ENCODE peak calls at places on chromosomes 5 and 9, in six cellular contexts. V, J, G, I, S and U are unnamed samples.

GRCh38 chr5:107516452-107517184 is 154.1 kb downstream of the EFNA5 start:
- DNase-seq in V (no peak), J (no peak), G (no peak), I (no peak), S (no peak), U (no peak)

GRCh38 chr5:123875444-123876264 is 363.7 kb downstream of the CSNK1G3 start:
- DNase-seq in V (no peak), J (no peak), G (no peak), I (peak), S (no peak), U (no peak)

GRCh38 chr9:111728617-111729366 is 65.9 kb downstream of the SHOC1 start:
- DNase-seq in V (peak), J (no peak), G (no peak), I (no peak), S (no peak), U (peak)

GRCh38 chr9:119365291-119366027 is 3.8 kb downstream of the BRINP1 start:
- DNase-seq in V (peak), J (no peak), G (peak), I (no peak), S (no peak), U (peak)

GRCh38 chr5:219492-219891 is 1.4 kb downstream of the SDHA start:
- DNase-seq in V (no peak), J (no peak), G (no peak), I (no peak), S (no peak), U (no peak)

GRCh38 chr5:17395106-17395505 is 102.9 kb upstream of the TAF11L2 start:
- DNase-seq in V (no peak), J (no peak), G (no peak), I (no peak), S (no peak), U (no peak)

GRCh38 chr5:113463032-113463431 is 25.2 kb downstream of the MCC start:
- DNase-seq in V (no peak), J (no peak), G (no peak), I (no peak), S (no peak), U (no peak)

GRCh38 chr5:159552751-159553150 is 222.5 kb upstream of the IL12B start:
- DNase-seq in V (peak), J (no peak), G (no peak), I (no peak), S (no peak), U (peak)

GRCh38 chr5:133708451-133708850 is 96.1 kb upstream of the FSTL4 start:
- DNase-seq in V (no peak), J (no peak), G (peak), I (no peak), S (no peak), U (no peak)

GRCh38 chr5:68444048-68444447 is 228.5 kb downstream of the PIK3R1 start:
- DNase-seq in V (no peak), J (no peak), G (no peak), I (no peak), S (no peak), U (no peak)

GRCh38 chr5:110262754-110263153 is 463.7 kb downstream of the TMEM232 start:
- DNase-seq in V (no peak), J (no peak), G (no peak), I (no peak), S (no peak), U (no peak)

GRCh38 chr5:19837536-19838179 is 150.3 kb downstream of the CDH18 start:
- DNase-seq in V (no peak), J (no peak), G (no peak), I (no peak), S (no peak), U (peak)

GRCh38 chr5:68420476-68421344 is 205.2 kb downstream of the PIK3R1 start:
- DNase-seq in V (no peak), J (peak), G (peak), I (peak), S (no peak), U (no peak)

GRCh38 chr5:82513739-82514138 is 235.6 kb upstream of the RPS23 start:
- DNase-seq in V (no peak), J (no peak), G (peak), I (no peak), S (no peak), U (no peak)

GRCh38 chr9:93898502-93899426 is 56.4 kb downstream of the BARX1 start:
- DNase-seq in V (no peak), J (peak), G (peak), I (no peak), S (no peak), U (no peak)

GRCh38 chr5:155085282-155085990 is 71.9 kb downstream of the KIF4B start:
- DNase-seq in V (no peak), J (no peak), G (no peak), I (no peak), S (no peak), U (no peak)

GRCh38 chr9:88090151-88090581 is 48.1 kb downstream of the SPATA31C2 start:
- DNase-seq in V (peak), J (no peak), G (no peak), I (peak), S (no peak), U (no peak)

GRCh38 chr5:1763548-1763911 is 36.1 kb downstream of the MRPL36 start:
- DNase-seq in V (peak), J (no peak), G (peak), I (peak), S (peak), U (peak)

GRCh38 chr9:110977259-110977709 is 61.0 kb downstream of the LPAR1 start:
- DNase-seq in V (peak), J (no peak), G (no peak), I (peak), S (no peak), U (peak)

GRCh38 chr5:143634689-143635088 is 177.3 kb upstream of the HMHB1 start:
- DNase-seq in V (no peak), J (no peak), G (no peak), I (no peak), S (no peak), U (no peak)

GRCh38 chr9:10704720-10705119 is 91.9 kb upstream of the PTPRD start:
- DNase-seq in V (peak), J (no peak), G (no peak), I (no peak), S (no peak), U (no peak)

GRCh38 chr9:107285292-107285691 is 2.2 kb downstream of the RAD23B start:
- DNase-seq in V (no peak), J (no peak), G (no peak), I (no peak), S (no peak), U (no peak)

GRCh38 chr9:35568196-35568595 is 36.9 kb upstream of the TESK1 start:
- DNase-seq in V (no peak), J (peak), G (no peak), I (no peak), S (no peak), U (no peak)

GRCh38 chr9:127694890-127695735 is 11.7 kb upstream of the CFAP157 start:
- DNase-seq in V (no peak), J (no peak), G (no peak), I (no peak), S (no peak), U (peak)

GRCh38 chr5:98969400-98969799 is 40.6 kb upstream of the CHD1 start:
- DNase-seq in V (no peak), J (no peak), G (no peak), I (no peak), S (no peak), U (no peak)

GRCh38 chr9:2199999-2200796 is 185.1 kb downstream of the SMARCA2 start:
- DNase-seq in V (no peak), J (no peak), G (no peak), I (no peak), S (no peak), U (no peak)
- TF ChIP-seq CTCF in V (peak), J (no peak), G (no peak), I (no peak), S (no peak), U (peak)

DNA sequence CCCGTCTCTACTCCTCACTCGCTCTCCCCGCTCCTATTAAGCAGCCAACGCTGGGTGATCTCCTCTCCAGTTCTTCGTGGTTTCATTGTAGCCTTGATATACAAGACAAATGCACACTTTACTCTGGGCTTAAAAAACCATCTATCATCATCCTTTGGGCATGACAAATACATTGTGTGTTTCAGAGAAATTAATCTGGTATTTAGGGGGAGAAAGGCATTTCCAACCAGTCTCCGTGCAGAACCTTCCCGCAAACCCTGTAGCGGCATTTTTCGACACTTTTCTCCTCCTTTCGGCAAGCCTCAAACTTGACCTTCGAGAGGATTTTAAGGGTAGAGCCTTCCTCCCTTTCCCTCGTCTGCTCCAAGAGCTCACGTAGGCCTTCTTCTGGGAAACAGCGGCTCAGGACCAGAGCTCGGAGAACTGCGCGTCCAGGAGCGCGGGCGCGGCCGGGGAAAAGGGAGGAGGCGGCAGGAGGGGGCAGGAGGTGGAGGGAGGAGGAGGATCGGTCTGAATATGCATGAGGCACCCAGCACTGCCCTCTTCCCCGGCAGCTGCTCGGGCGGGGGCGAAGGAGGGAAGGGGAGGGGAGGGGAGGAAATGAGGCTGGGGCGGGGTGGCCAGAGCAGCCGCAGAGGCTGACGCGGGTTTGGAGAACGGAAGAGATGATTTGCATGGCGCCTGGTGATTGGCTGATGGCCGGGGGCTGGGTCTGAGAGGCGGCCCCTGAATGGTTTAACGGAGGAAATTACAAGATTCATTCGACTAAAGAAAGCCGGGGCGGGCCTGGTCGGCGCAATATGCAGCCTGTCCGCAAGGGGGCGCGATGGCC is 127.6 kb downstream of the TMEM161B start:
- DNase-seq in V (peak), J (peak), G (peak), I (peak), S (peak), U (peak)
- TF ChIP-seq CTCF in V (peak), J (peak), G (peak), I (peak), S (peak), U (peak)

DNA sequence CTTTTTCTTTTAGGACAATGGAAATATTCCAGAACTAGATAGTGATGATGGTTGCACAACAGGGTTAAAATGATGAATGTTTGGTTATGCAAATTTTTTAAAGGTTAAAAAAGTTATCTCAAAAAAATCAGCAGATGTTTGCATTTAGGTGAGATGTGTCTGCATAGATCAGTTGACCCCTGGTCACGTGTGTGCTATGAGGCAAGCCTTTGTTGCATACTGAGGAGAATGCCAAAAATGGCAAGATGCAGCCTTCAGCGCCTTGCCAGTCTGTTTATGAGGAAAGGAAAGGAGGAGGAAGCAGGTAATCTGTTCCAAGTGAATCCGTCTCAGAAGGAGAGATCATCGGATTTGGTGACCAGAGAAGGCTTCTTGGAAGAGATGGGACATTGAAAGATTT is 11.9 kb downstream of the MEGF10 start:
- DNase-seq in V (no peak), J (no peak), G (no peak), I (no peak), S (no peak), U (no peak)
- TF ChIP-seq CTCF in V (no peak), J (no peak), G (no peak), I (no peak), S (no peak), U (no peak)

DNA sequence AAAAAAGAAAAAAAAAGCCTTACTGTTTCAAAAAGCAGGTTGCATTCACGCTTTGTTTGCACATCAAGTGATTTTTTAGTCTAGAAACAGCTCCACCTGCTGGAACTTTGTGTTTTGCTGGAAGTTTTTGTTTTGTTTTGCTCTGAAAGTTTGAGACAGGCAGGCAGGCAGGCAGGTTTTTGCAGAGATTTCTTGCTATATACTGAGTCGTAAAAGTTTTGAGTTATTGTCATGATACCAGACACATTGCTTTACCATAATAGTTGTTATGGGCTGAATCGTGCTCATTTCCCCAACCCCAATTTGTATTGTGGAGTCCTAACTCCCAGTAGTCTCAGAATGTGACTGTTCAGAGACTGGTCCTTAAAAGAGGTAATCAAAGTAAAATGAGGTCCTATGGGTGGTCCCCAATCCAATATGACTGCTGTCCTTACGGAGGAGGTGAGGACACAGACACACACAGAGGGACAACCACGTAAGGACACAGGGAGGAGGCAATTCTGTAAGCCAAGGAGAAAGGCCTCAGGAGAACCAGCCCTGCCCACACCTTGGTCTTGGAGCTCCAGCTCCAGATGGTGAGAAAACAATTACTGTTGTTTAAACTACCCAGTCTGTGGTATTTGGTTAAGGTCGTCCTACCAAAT is 20.9 kb downstream of the OR2Y1 start:
- DNase-seq in V (peak), J (no peak), G (peak), I (peak), S (no peak), U (peak)
- TF ChIP-seq CTCF in V (peak), J (peak), G (peak), I (peak), S (peak), U (peak)

GRCh38 chr9:86241216-86241615 is 18.2 kb downstream of the C9orf153 start:
- DNase-seq in V (no peak), J (no peak), G (no peak), I (no peak), S (no peak), U (no peak)

GRCh38 chr9:86242012-86242411 is 17.4 kb downstream of the C9orf153 start:
- DNase-seq in V (no peak), J (no peak), G (no peak), I (no peak), S (no peak), U (no peak)

GRCh38 chr9:86250123-86250522 is 9.3 kb downstream of the C9orf153 start:
- DNase-seq in V (no peak), J (no peak), G (no peak), I (no peak), S (no peak), U (no peak)

DNA sequence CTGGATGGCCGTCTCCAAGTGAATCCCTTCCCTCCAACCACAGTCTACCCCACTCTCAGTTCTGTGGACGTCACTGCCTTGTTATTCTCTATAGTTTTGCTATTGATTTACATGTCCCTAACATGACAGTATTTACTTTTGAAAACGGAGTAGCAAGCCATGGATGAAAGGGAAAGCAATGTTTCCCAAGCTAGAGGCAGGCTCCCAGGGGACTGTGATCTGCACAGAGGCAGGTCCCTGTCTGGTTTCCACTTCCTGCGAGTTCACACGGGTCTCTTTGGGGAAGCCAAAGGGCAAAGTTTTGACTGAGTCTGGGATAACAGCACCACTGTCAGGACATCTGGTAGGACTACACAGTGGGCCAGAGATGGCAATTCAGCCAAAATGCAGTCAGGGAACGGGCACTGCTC is 12.7 kb downstream of the C9orf153 start:
- DNase-seq in V (peak), J (peak), G (no peak), I (no peak), S (no peak), U (no peak)
- TF ChIP-seq CTCF in V (peak), J (peak), G (no peak), I (no peak), S (peak), U (no peak)

GRCh38 chr5:53453898-53454837 is 26.3 kb upstream of the FST start:
- DNase-seq in V (no peak), J (no peak), G (no peak), I (no peak), S (no peak), U (no peak)
- TF ChIP-seq CTCF in V (no peak), J (no peak), G (no peak), I (no peak), S (no peak), U (no peak)